ENCODE peak calls at places on chromosomes 16 and 17, in eight cellular contexts. One of them, this sample, is unnamed.

GRCh38 chr16:53605356-53605755 is 98.3 kb downstream of the RPGRIP1L start:
- DNase-seq in AG04450: no peak
- DNase-seq in SK-N-SH: no peak
- DNase-seq in uterus: no peak
- DNase-seq in C1 segment of cervical spinal cord: no peak
- DNase-seq in activated T-helper 2 cell treated with anti-CD3 and anti-CD28 coated beads, Interferon-gamma antibody, Interleukin-2, Interleukin-4, amounts not matched to agents 10 μg/mL and 5 μg/mL and 100 μg/mL, durations not matched to agents 14 hours and 24 hours and 36 hours: no peak
- DNase-seq in activated T-cell treated with anti-CD3 and anti-CD28 coated beads, Interleukin-2, amount 50 U/mL, for 1 hour: no peak
- DNase-seq in cardiac fibroblast: no peak
- DNase-seq in this sample: no peak

GRCh38 chr17:927611-928461 is 51.7 kb downstream of the NXN start:
- DNase-seq in C1 segment of cervical spinal cord: no peak
- DNase-seq in uterus: peak
- DNase-seq in SK-N-SH: no peak
- DNase-seq in cardiac fibroblast: peak
- DNase-seq in activated T-helper 2 cell treated with anti-CD3 and anti-CD28 coated beads, Interferon-gamma antibody, Interleukin-2, Interleukin-4, amounts not matched to agents 10 μg/mL and 5 μg/mL and 100 μg/mL, durations not matched to agents 14 hours and 24 hours and 36 hours: no peak
- DNase-seq in activated T-cell treated with anti-CD3 and anti-CD28 coated beads, Interleukin-2, amount 50 U/mL, for 1 hour: no peak
- DNase-seq in AG04450: peak
- DNase-seq in this sample: no peak

GRCh38 chr17:8289103-8289397 is 580 bp downstream of the RANGRF start:
- DNase-seq in uterus: peak
- DNase-seq in C1 segment of cervical spinal cord: no peak
- DNase-seq in AG04450: no peak
- DNase-seq in activated T-helper 2 cell treated with anti-CD3 and anti-CD28 coated beads, Interferon-gamma antibody, Interleukin-2, Interleukin-4, amounts not matched to agents 10 μg/mL and 5 μg/mL and 100 μg/mL, durations not matched to agents 14 hours and 24 hours and 36 hours: no peak
- DNase-seq in cardiac fibroblast: no peak
- DNase-seq in activated T-cell treated with anti-CD3 and anti-CD28 coated beads, Interleukin-2, amount 50 U/mL, for 1 hour: no peak
- DNase-seq in SK-N-SH: no peak
- DNase-seq in this sample: peak

GRCh38 chr17:38602453-38602852 is 3.3 kb downstream of the SRCIN1 start:
- DNase-seq in AG04450: no peak
- DNase-seq in cardiac fibroblast: no peak
- DNase-seq in activated T-helper 2 cell treated with anti-CD3 and anti-CD28 coated beads, Interferon-gamma antibody, Interleukin-2, Interleukin-4, amounts not matched to agents 10 μg/mL and 5 μg/mL and 100 μg/mL, durations not matched to agents 14 hours and 24 hours and 36 hours: no peak
- DNase-seq in C1 segment of cervical spinal cord: no peak
- DNase-seq in uterus: no peak
- DNase-seq in activated T-cell treated with anti-CD3 and anti-CD28 coated beads, Interleukin-2, amount 50 U/mL, for 1 hour: no peak
- DNase-seq in SK-N-SH: no peak
- DNase-seq in this sample: no peak

GRCh38 chr17:64441772-64442549 is 7.0 kb upstream of the MILR1 start:
- DNase-seq in SK-N-SH: no peak
- DNase-seq in AG04450: no peak
- DNase-seq in C1 segment of cervical spinal cord: no peak
- DNase-seq in uterus: no peak
- DNase-seq in activated T-helper 2 cell treated with anti-CD3 and anti-CD28 coated beads, Interferon-gamma antibody, Interleukin-2, Interleukin-4, amounts not matched to agents 10 μg/mL and 5 μg/mL and 100 μg/mL, durations not matched to agents 14 hours and 24 hours and 36 hours: peak
- DNase-seq in activated T-cell treated with anti-CD3 and anti-CD28 coated beads, Interleukin-2, amount 50 U/mL, for 1 hour: peak
- DNase-seq in cardiac fibroblast: peak
- DNase-seq in this sample: no peak

GRCh38 chr17:80109713-80110446 is 8.5 kb downstream of the GAA start:
- DNase-seq in uterus: peak
- DNase-seq in SK-N-SH: peak
- DNase-seq in cardiac fibroblast: no peak
- DNase-seq in C1 segment of cervical spinal cord: no peak
- DNase-seq in activated T-helper 2 cell treated with anti-CD3 and anti-CD28 coated beads, Interferon-gamma antibody, Interleukin-2, Interleukin-4, amounts not matched to agents 10 μg/mL and 5 μg/mL and 100 μg/mL, durations not matched to agents 14 hours and 24 hours and 36 hours: no peak
- DNase-seq in activated T-cell treated with anti-CD3 and anti-CD28 coated beads, Interleukin-2, amount 50 U/mL, for 1 hour: no peak
- DNase-seq in AG04450: no peak
- DNase-seq in this sample: peak

GRCh38 chr16:85906349-85906748 is 7.4 kb downstream of the IRF8 start:
- DNase-seq in activated T-helper 2 cell treated with anti-CD3 and anti-CD28 coated beads, Interferon-gamma antibody, Interleukin-2, Interleukin-4, amounts not matched to agents 10 μg/mL and 5 μg/mL and 100 μg/mL, durations not matched to agents 14 hours and 24 hours and 36 hours: no peak
- DNase-seq in C1 segment of cervical spinal cord: no peak
- DNase-seq in SK-N-SH: no peak
- DNase-seq in uterus: no peak
- DNase-seq in AG04450: no peak
- DNase-seq in cardiac fibroblast: no peak
- DNase-seq in activated T-cell treated with anti-CD3 and anti-CD28 coated beads, Interleukin-2, amount 50 U/mL, for 1 hour: peak
- DNase-seq in this sample: no peak

GRCh38 chr16:51556694-51557327 is 405.7 kb upstream of the SALL1 start:
- DNase-seq in SK-N-SH: no peak
- DNase-seq in cardiac fibroblast: peak
- DNase-seq in uterus: peak
- DNase-seq in C1 segment of cervical spinal cord: no peak
- DNase-seq in activated T-helper 2 cell treated with anti-CD3 and anti-CD28 coated beads, Interferon-gamma antibody, Interleukin-2, Interleukin-4, amounts not matched to agents 10 μg/mL and 5 μg/mL and 100 μg/mL, durations not matched to agents 14 hours and 24 hours and 36 hours: no peak
- DNase-seq in activated T-cell treated with anti-CD3 and anti-CD28 coated beads, Interleukin-2, amount 50 U/mL, for 1 hour: no peak
- DNase-seq in AG04450: peak
- DNase-seq in this sample: no peak

GRCh38 chr17:79994602-79995001 is 41.1 kb downstream of the TBC1D16 start:
- DNase-seq in SK-N-SH: no peak
- DNase-seq in cardiac fibroblast: no peak
- DNase-seq in C1 segment of cervical spinal cord: no peak
- DNase-seq in activated T-helper 2 cell treated with anti-CD3 and anti-CD28 coated beads, Interferon-gamma antibody, Interleukin-2, Interleukin-4, amounts not matched to agents 10 μg/mL and 5 μg/mL and 100 μg/mL, durations not matched to agents 14 hours and 24 hours and 36 hours: no peak
- DNase-seq in uterus: no peak
- DNase-seq in AG04450: no peak
- DNase-seq in activated T-cell treated with anti-CD3 and anti-CD28 coated beads, Interleukin-2, amount 50 U/mL, for 1 hour: no peak
- DNase-seq in this sample: no peak

GRCh38 chr17:8376302-8377067 is at the start of gene KRABD2:
- DNase-seq in cardiac fibroblast: peak
- DNase-seq in uterus: peak
- DNase-seq in C1 segment of cervical spinal cord: peak
- DNase-seq in activated T-cell treated with anti-CD3 and anti-CD28 coated beads, Interleukin-2, amount 50 U/mL, for 1 hour: peak
- DNase-seq in AG04450: peak
- DNase-seq in SK-N-SH: peak
- DNase-seq in activated T-helper 2 cell treated with anti-CD3 and anti-CD28 coated beads, Interferon-gamma antibody, Interleukin-2, Interleukin-4, amounts not matched to agents 10 μg/mL and 5 μg/mL and 100 μg/mL, durations not matched to agents 14 hours and 24 hours and 36 hours: peak
- DNase-seq in this sample: peak

GRCh38 chr16:85413713-85414663 is 199.1 kb upstream of the GSE1 start:
- DNase-seq in cardiac fibroblast: no peak
- DNase-seq in uterus: no peak
- DNase-seq in activated T-helper 2 cell treated with anti-CD3 and anti-CD28 coated beads, Interferon-gamma antibody, Interleukin-2, Interleukin-4, amounts not matched to agents 10 μg/mL and 5 μg/mL and 100 μg/mL, durations not matched to agents 14 hours and 24 hours and 36 hours: no peak
- DNase-seq in activated T-cell treated with anti-CD3 and anti-CD28 coated beads, Interleukin-2, amount 50 U/mL, for 1 hour: peak
- DNase-seq in AG04450: no peak
- DNase-seq in C1 segment of cervical spinal cord: no peak
- DNase-seq in SK-N-SH: no peak
- DNase-seq in this sample: no peak

GRCh38 chr17:45672301-45672700 is 111.8 kb upstream of the CRHR1 start:
- DNase-seq in activated T-cell treated with anti-CD3 and anti-CD28 coated beads, Interleukin-2, amount 50 U/mL, for 1 hour: no peak
- DNase-seq in activated T-helper 2 cell treated with anti-CD3 and anti-CD28 coated beads, Interferon-gamma antibody, Interleukin-2, Interleukin-4, amounts not matched to agents 10 μg/mL and 5 μg/mL and 100 μg/mL, durations not matched to agents 14 hours and 24 hours and 36 hours: no peak
- DNase-seq in cardiac fibroblast: no peak
- DNase-seq in C1 segment of cervical spinal cord: no peak
- DNase-seq in SK-N-SH: no peak
- DNase-seq in AG04450: no peak
- DNase-seq in uterus: no peak
- DNase-seq in this sample: no peak

GRCh38 chr17:56896217-56896967 is 17.5 kb downstream of the TRIM25 start:
- DNase-seq in activated T-helper 2 cell treated with anti-CD3 and anti-CD28 coated beads, Interferon-gamma antibody, Interleukin-2, Interleukin-4, amounts not matched to agents 10 μg/mL and 5 μg/mL and 100 μg/mL, durations not matched to agents 14 hours and 24 hours and 36 hours: no peak
- DNase-seq in SK-N-SH: no peak
- DNase-seq in AG04450: no peak
- DNase-seq in cardiac fibroblast: no peak
- DNase-seq in uterus: no peak
- DNase-seq in activated T-cell treated with anti-CD3 and anti-CD28 coated beads, Interleukin-2, amount 50 U/mL, for 1 hour: no peak
- DNase-seq in C1 segment of cervical spinal cord: no peak
- DNase-seq in this sample: no peak

GRCh38 chr16:85182286-85182685 is 70.0 kb upstream of the CIBAR2 start:
- DNase-seq in activated T-cell treated with anti-CD3 and anti-CD28 coated beads, Interleukin-2, amount 50 U/mL, for 1 hour: no peak
- DNase-seq in activated T-helper 2 cell treated with anti-CD3 and anti-CD28 coated beads, Interferon-gamma antibody, Interleukin-2, Interleukin-4, amounts not matched to agents 10 μg/mL and 5 μg/mL and 100 μg/mL, durations not matched to agents 14 hours and 24 hours and 36 hours: no peak
- DNase-seq in AG04450: no peak
- DNase-seq in C1 segment of cervical spinal cord: no peak
- DNase-seq in SK-N-SH: no peak
- DNase-seq in cardiac fibroblast: no peak
- DNase-seq in uterus: no peak
- DNase-seq in this sample: no peak

GRCh38 chr16:47644166-47644565 is 183.0 kb downstream of the PHKB start:
- DNase-seq in AG04450: peak
- DNase-seq in C1 segment of cervical spinal cord: no peak
- DNase-seq in SK-N-SH: no peak
- DNase-seq in uterus: no peak
- DNase-seq in activated T-cell treated with anti-CD3 and anti-CD28 coated beads, Interleukin-2, amount 50 U/mL, for 1 hour: no peak
- DNase-seq in activated T-helper 2 cell treated with anti-CD3 and anti-CD28 coated beads, Interferon-gamma antibody, Interleukin-2, Interleukin-4, amounts not matched to agents 10 μg/mL and 5 μg/mL and 100 μg/mL, durations not matched to agents 14 hours and 24 hours and 36 hours: no peak
- DNase-seq in cardiac fibroblast: peak
- DNase-seq in this sample: no peak

GRCh38 chr17:30950669-30951399 is 20.0 kb upstream of the RNF135 start:
- DNase-seq in uterus: peak
- DNase-seq in cardiac fibroblast: peak
- DNase-seq in AG04450: peak
- DNase-seq in C1 segment of cervical spinal cord: no peak
- DNase-seq in SK-N-SH: peak
- DNase-seq in activated T-helper 2 cell treated with anti-CD3 and anti-CD28 coated beads, Interferon-gamma antibody, Interleukin-2, Interleukin-4, amounts not matched to agents 10 μg/mL and 5 μg/mL and 100 μg/mL, durations not matched to agents 14 hours and 24 hours and 36 hours: no peak
- DNase-seq in activated T-cell treated with anti-CD3 and anti-CD28 coated beads, Interleukin-2, amount 50 U/mL, for 1 hour: no peak
- DNase-seq in this sample: peak

GRCh38 chr17:57459286-57459915 is 203.1 kb downstream of the MSI2 start:
- DNase-seq in activated T-helper 2 cell treated with anti-CD3 and anti-CD28 coated beads, Interferon-gamma antibody, Interleukin-2, Interleukin-4, amounts not matched to agents 10 μg/mL and 5 μg/mL and 100 μg/mL, durations not matched to agents 14 hours and 24 hours and 36 hours: no peak
- DNase-seq in cardiac fibroblast: peak
- DNase-seq in AG04450: no peak
- DNase-seq in uterus: no peak
- DNase-seq in SK-N-SH: no peak
- DNase-seq in C1 segment of cervical spinal cord: no peak
- DNase-seq in activated T-cell treated with anti-CD3 and anti-CD28 coated beads, Interleukin-2, amount 50 U/mL, for 1 hour: no peak
- DNase-seq in this sample: no peak

GRCh38 chr16:47043200-47043599 is 69.7 kb upstream of the DNAJA2 start:
- DNase-seq in SK-N-SH: no peak
- DNase-seq in C1 segment of cervical spinal cord: no peak
- DNase-seq in activated T-helper 2 cell treated with anti-CD3 and anti-CD28 coated beads, Interferon-gamma antibody, Interleukin-2, Interleukin-4, amounts not matched to agents 10 μg/mL and 5 μg/mL and 100 μg/mL, durations not matched to agents 14 hours and 24 hours and 36 hours: no peak
- DNase-seq in cardiac fibroblast: no peak
- DNase-seq in activated T-cell treated with anti-CD3 and anti-CD28 coated beads, Interleukin-2, amount 50 U/mL, for 1 hour: no peak
- DNase-seq in AG04450: no peak
- DNase-seq in uterus: no peak
- DNase-seq in this sample: no peak

This sample was measured in D341Med.